ENCODE peak calls at places on chromosome 12, in five cellular contexts. M, E, R, P and X are unnamed samples.

GRCh38 chr12:2034633-2035420 is 18.0 kb upstream of the CACNA1C start:
- DNase-seq in P (no peak), E (peak; percentile 88), R (peak; percentile 95), M (peak; percentile 81), X (peak; percentile 49)

GRCh38 chr12:95151406-95151805 is 65.9 kb downstream of the FGD6 start:
- DNase-seq in R (no peak), P (no peak), E (no peak), M (no peak), X (no peak)

GRCh38 chr12:130920711-130921381 is 32.9 kb upstream of the ADGRD1 start:
- DNase-seq in P (no peak), R (no peak), M (no peak), E (peak; percentile 28), X (peak; percentile 80)

GRCh38 chr12:121579981-121580868 is 598 bp downstream of the KDM2B start:
- DNase-seq in E (peak; percentile 77), R (peak; percentile 83), P (no peak), M (peak; percentile 60), X (no peak)

GRCh38 chr12:20931894-20932293 is 121.4 kb downstream of the SLCO1B3 start:
- DNase-seq in P (no peak), M (no peak), E (no peak), R (no peak), X (no peak)

GRCh38 chr12:71335668-71336257 is 103.8 kb upstream of the LGR5 start:
- DNase-seq in P (no peak), R (no peak), M (no peak), E (no peak), X (no peak)

GRCh38 chr12:14126692-14127091 is 145.3 kb upstream of the GRIN2B start:
- DNase-seq in P (no peak), R (no peak), M (no peak), E (no peak), X (no peak)

GRCh38 chr12:120071493-120072020 is 45.0 kb downstream of the RAB35 start:
- DNase-seq in M (no peak), E (no peak), P (no peak), R (no peak), X (no peak)

GRCh38 chr12:19251481-19251880 is 121.9 kb downstream of the PLEKHA5 start:
- DNase-seq in R (no peak), P (no peak), E (no peak), M (no peak), X (no peak)

GRCh38 chr12:104109446-104110271 is 28.4 kb downstream of the NFYB start:
- DNase-seq in E (no peak), R (no peak), P (no peak), M (no peak), X (no peak)

GRCh38 chr12:2083561-2083960 is 30.8 kb downstream of the CACNA1C start:
- DNase-seq in E (no peak), M (no peak), P (no peak), R (no peak), X (no peak)

GRCh38 chr12:48812389-48812788 is 5.9 kb upstream of the CACNB3 start:
- DNase-seq in P (no peak), R (no peak), M (no peak), E (no peak), X (no peak)

GRCh38 chr12:104960464-104960863 is 2.4 kb upstream of the SLC41A2 start:
- DNase-seq in R (no peak), E (no peak), M (no peak), P (no peak), X (no peak)

GRCh38 chr12:2756756-2757155 is 38.0 kb upstream of the FKBP4 start:
- DNase-seq in M (no peak), E (no peak), P (no peak), R (no peak), X (no peak)

GRCh38 chr12:26748741-26749431 is 84.1 kb downstream of the ITPR2 start:
- DNase-seq in M (peak; percentile 32), R (no peak), E (no peak), P (no peak), X (peak; percentile 8)

GRCh38 chr12:94832780-94833760 is 170.4 kb downstream of the NDUFA12 start:
- DNase-seq in M (peak; percentile 29), P (no peak), E (no peak), R (no peak), X (peak; percentile 12)

GRCh38 chr12:92558806-92559205 is 144.0 kb upstream of the PLEKHG7 start:
- DNase-seq in E (no peak), P (no peak), M (peak; percentile 79), R (no peak), X (no peak)

GRCh38 chr12:108560321-108560721 is 652 bp downstream of the SART3 start:
- DNase-seq in M (peak; percentile 15), E (no peak), P (no peak), R (no peak), X (peak; percentile 24)

GRCh38 chr12:123966596-123966995 is 6.0 kb downstream of the CCDC92 start:
- DNase-seq in M (peak; percentile 81), P (no peak), R (no peak), E (no peak), X (no peak)

GRCh38 chr12:10362325-10362724 is 27.5 kb downstream of the KLRK1 start:
- DNase-seq in P (no peak), M (peak; percentile 59), R (no peak), E (no peak), X (no peak)

GRCh38 chr12:6700646-6701051 is at the start of gene PIANP:
- DNase-seq in R (peak; percentile 87), M (no peak), P (no peak), E (no peak), X (no peak)

GRCh38 chr12:69908208-69908607 is 83.2 kb downstream of the MYRFL start:
- DNase-seq in E (no peak), M (no peak), R (no peak), P (no peak), X (no peak)

GRCh38 chr12:51819851-51820720 is 28.4 kb downstream of the FIGNL2 start:
- DNase-seq in R (peak; percentile 76), M (no peak), E (no peak), P (no peak), X (no peak)

GRCh38 chr12:68483592-68484373 is 126.9 kb upstream of the RAP1B start:
- DNase-seq in M (no peak), R (no peak), P (no peak), E (no peak), X (no peak)

GRCh38 chr12:100391856-100392255 is 35.0 kb downstream of the SLC17A8 start:
- DNase-seq in E (no peak), P (no peak), M (peak; percentile 36), R (no peak), X (no peak)

GRCh38 chr12:102171951-102172350 is 25.7 kb downstream of the PMCH start:
- DNase-seq in P (no peak), M (peak; percentile 4), R (no peak), E (no peak), X (no peak)

GRCh38 chr12:92538970-92539749 is 163.6 kb upstream of the PLEKHG7 start:
- DNase-seq in E (peak; percentile 27), P (peak; percentile 37), R (peak; percentile 28), M (peak; percentile 93), X (peak; percentile 17)

GRCh38 chr12:75725505-75726120 is 214.2 kb upstream of the KRR1 start:
- DNase-seq in M (peak; percentile 86), R (no peak), P (no peak), E (no peak), X (peak; percentile 37)

GRCh38 chr12:67650127-67650495 is 1.6 kb downstream of the DYRK2 start:
- DNase-seq in E (peak; percentile 64), P (no peak), R (peak; percentile 29), M (peak; percentile 22), X (no peak)

GRCh38 chr12:104524026-104524425 is 67.3 kb downstream of the CHST11 start:
- DNase-seq in E (no peak), M (no peak), P (no peak), R (no peak), X (peak; percentile 17)

GRCh38 chr12:101829639-101830390 is 944 bp downstream of the GNPTAB start:
- DNase-seq in E (no peak), P (no peak), M (peak; percentile 28), R (no peak), X (no peak)

GRCh38 chr12:124940393-124941169 is 26.1 kb upstream of the UBC start:
- DNase-seq in P (peak; percentile 74), M (peak; percentile 93), R (peak; percentile 72), E (peak; percentile 90), X (peak; percentile 89)

GRCh38 chr12:54300732-54301427 is at the start of gene NFE2:
- DNase-seq in R (no peak), E (no peak), M (peak; percentile 78), P (peak; percentile 51), X (no peak)

GRCh38 chr12:117109943-117110342 is 10.7 kb upstream of the TESC start:
- DNase-seq in E (no peak), M (no peak), P (no peak), R (no peak), X (no peak)

GRCh38 chr12:11823043-11823442 is 173.6 kb downstream of the ETV6 start:
- DNase-seq in M (peak; percentile 44), E (no peak), R (no peak), P (peak; percentile 44), X (peak; percentile 17)